ENCODE peak calls at places on chromosomes 6 and 20, in four cellular contexts. W is HS-5, P is lower lobe of right lung, C is amniotic stem cell. O is an unnamed sample.
A peak's percentile ranks its signal among the peaks of the same experiment; 100 is the strongest.

GRCh38 chr6:154602708-154603107 is 92.2 kb upstream of the CNKSR3 start:
- DNase-seq in P (no peak), C (no peak), W (no peak), O (no peak)

GRCh38 chr6:137486388-137486787 is 7.8 kb downstream of the OLIG3 start:
- DNase-seq in P (no peak), C (no peak), W (no peak), O (no peak)

GRCh38 chr6:11700118-11700718 is 78.4 kb downstream of the ADTRP start:
- DNase-seq in P (no peak), C (peak; percentile 51), W (no peak), O (peak; percentile 76)

GRCh38 chr20:36235892-36236785 is at the start of gene AAR2:
- DNase-seq in C (peak; percentile 80), P (peak; percentile 85), W (peak; percentile 40), O (peak; percentile 77)

GRCh38 chr20:57256205-57256604 is 10.2 kb downstream of the BMP7 start:
- DNase-seq in C (no peak), W (no peak), P (no peak), O (no peak)

GRCh38 chr20:44738779-44739477 is 6.7 kb upstream of the KCNK15 start:
- DNase-seq in P (no peak), W (no peak), C (no peak), O (peak; percentile 56)

GRCh38 chr6:28863607-28864320 is 60.0 kb downstream of the TRIM27 start:
- DNase-seq in W (peak; percentile 71), P (peak; percentile 73), C (peak; percentile 51), O (peak; percentile 86)

GRCh38 chr6:16058188-16058780 is 70.6 kb upstream of the MYLIP start:
- DNase-seq in C (no peak), W (no peak), P (no peak), O (no peak)

GRCh38 chr6:41427642-41428401 is 92.4 kb downstream of the NCR2 start:
- DNase-seq in C (no peak), W (no peak), P (peak; percentile 68), O (no peak)

O was measured in astrocyte of the spinal cord.